ENCODE peak calls at places on chromosomes 16 and 17, in ten cellular contexts. L is cardiac muscle cell, G is lower leg skin, C is Calu3, E is psoas muscle, N is transverse colon, V is IMR-90, D is dorsolateral prefrontal cortex, O is cardiac fibroblast, F is B cell. S is an unnamed sample.

GRCh38 chr17:4249452-4250029 is 14.2 kb downstream of the ANKFY1 start:
- DNase-seq in L (peak; percentile 55), G (no peak), C (peak; percentile 7), E (no peak), N (no peak), V (peak; percentile 38), D (no peak), O (peak; percentile 68), F (peak; percentile 40), S (no peak)

GRCh38 chr16:31461921-31462804 is 2.9 kb downstream of the ARMC5 start:
- DNase-seq in L (no peak), G (no peak), C (no peak), E (no peak), N (no peak), V (no peak), D (no peak), O (no peak), F (peak; percentile 5), S (peak; percentile 77)

GRCh38 chr16:79677799-79678525 is 77.4 kb upstream of the MAF start:
- DNase-seq in L (no peak), G (no peak), C (no peak), E (no peak), N (no peak), V (no peak), D (no peak), O (no peak), F (no peak), S (no peak)

GRCh38 chr16:79685871-79686270 is 85.3 kb upstream of the MAF start:
- DNase-seq in L (no peak), G (no peak), C (no peak), E (no peak), N (no peak), V (no peak), D (no peak), O (no peak), F (no peak), S (no peak)

GRCh38 chr16:65306313-65306712 is 184.4 kb upstream of the CDH11 start:
- DNase-seq in L (no peak), G (no peak), C (no peak), E (no peak), N (no peak), V (no peak), D (no peak), O (no peak), F (no peak), S (no peak)

GRCh38 chr16:79716645-79717323 is 116.2 kb upstream of the MAF start:
- DNase-seq in L (no peak), G (no peak), C (no peak), E (no peak), N (no peak), V (no peak), D (no peak), O (peak; percentile 4), F (no peak), S (no peak)

GRCh38 chr16:53967172-53967571 is 263.2 kb downstream of the FTO start:
- DNase-seq in L (no peak), G (no peak), C (no peak), E (peak; percentile 17), N (no peak), V (no peak), D (peak; percentile 29), O (no peak), F (no peak), S (no peak)

GRCh38 chr16:23833960-23834685 is 1.7 kb upstream of the PRKCB start:
- DNase-seq in L (no peak), G (no peak), C (no peak), E (no peak), N (no peak), V (no peak), D (no peak), O (no peak), F (no peak), S (no peak)

GRCh38 chr17:78763561-78763960 is 18.5 kb downstream of the CYTH1 start:
- DNase-seq in L (no peak), G (no peak), C (no peak), E (no peak), N (no peak), V (peak; percentile 37), D (no peak), O (no peak), F (no peak), S (no peak)

GRCh38 chr17:70343134-70343533 is 173.8 kb downstream of the KCNJ2 start:
- DNase-seq in L (no peak), G (no peak), C (no peak), E (no peak), N (no peak), V (no peak), D (no peak), O (no peak), F (no peak), S (no peak)

GRCh38 chr16:68082596-68083238 is 2.5 kb upstream of the NFATC3 start:
- DNase-seq in L (no peak), G (peak; percentile 74), C (no peak), E (no peak), N (no peak), V (no peak), D (no peak), O (no peak), F (no peak), S (no peak)

GRCh38 chr16:89049484-89050118 is 44.1 kb upstream of the ACSF3 start:
- DNase-seq in L (no peak), G (no peak), C (no peak), E (peak; percentile 13), N (no peak), V (no peak), D (no peak), O (no peak), F (peak; percentile 56), S (no peak)

GRCh38 chr16:80028581-80029380 is 428.2 kb upstream of the MAF start:
- DNase-seq in L (peak; percentile 75), G (no peak), C (no peak), E (no peak), N (no peak), V (no peak), D (no peak), O (no peak), F (no peak), S (no peak)

GRCh38 chr17:37698132-37698615 is 46.7 kb downstream of the HNF1B start:
- DNase-seq in L (no peak), G (no peak), C (peak; percentile 81), E (no peak), N (no peak), V (peak; percentile 79), D (no peak), O (peak; percentile 46), F (no peak), S (no peak)

GRCh38 chr17:2397247-2398171 is 3.4 kb downstream of the MNT start:
- DNase-seq in L (no peak), G (no peak), C (no peak), E (no peak), N (no peak), V (no peak), D (no peak), O (no peak), F (no peak), S (no peak)

GRCh38 chr16:2432286-2432685 is 3.0 kb downstream of the CCNF start:
- DNase-seq in L (no peak), G (no peak), C (no peak), E (no peak), N (no peak), V (no peak), D (no peak), O (no peak), F (no peak), S (no peak)
- TF ChIP-seq CTCF in L (no peak), G (no peak), C (no peak), E (no peak), N (no peak), V (no peak), D (no peak), O (no peak), F (no peak), S (no peak)

DNA sequence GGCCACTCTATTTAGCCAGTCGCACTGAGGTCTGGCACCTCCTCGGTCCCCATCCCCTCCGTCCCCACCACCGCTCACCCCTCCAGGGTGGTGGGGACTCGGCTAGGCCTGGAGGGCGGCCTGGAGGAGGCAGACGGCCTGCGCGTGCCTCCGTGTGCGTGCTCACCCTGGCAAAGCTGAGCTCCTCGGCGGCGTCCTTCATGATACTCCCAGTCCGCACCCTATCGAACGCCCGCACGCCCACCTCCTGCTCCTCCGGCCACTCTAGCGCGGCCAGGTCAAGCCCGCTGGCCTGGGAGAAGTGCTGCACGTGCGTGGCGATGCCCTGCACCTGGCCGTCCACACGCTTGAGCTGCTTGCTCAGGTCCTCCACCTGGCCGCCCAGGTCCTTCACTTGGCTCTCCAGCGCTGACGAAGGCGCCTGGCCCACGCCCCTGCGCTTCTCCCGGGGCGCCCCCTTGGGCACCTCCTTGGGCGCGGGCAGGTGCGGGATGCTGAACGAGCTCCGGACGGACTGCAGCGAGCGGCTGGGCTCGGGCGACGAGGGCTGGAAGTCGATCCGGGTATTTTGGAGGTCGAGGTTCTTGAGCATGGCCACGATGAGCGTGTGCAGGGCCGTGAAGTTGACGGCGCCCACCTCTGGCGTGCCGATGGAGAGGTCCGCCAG is 644 bp downstream of the QRICH2 start:
- DNase-seq in L (no peak), G (no peak), C (no peak), E (no peak), N (no peak), V (no peak), D (no peak), O (no peak), F (peak; percentile 19), S (peak; percentile 82)
- TF ChIP-seq CTCF in L (no peak), G (no peak), C (no peak), E (no peak), N (no peak), V (no peak), D (no peak), O (no peak), F (no peak), S (no peak)

DNA sequence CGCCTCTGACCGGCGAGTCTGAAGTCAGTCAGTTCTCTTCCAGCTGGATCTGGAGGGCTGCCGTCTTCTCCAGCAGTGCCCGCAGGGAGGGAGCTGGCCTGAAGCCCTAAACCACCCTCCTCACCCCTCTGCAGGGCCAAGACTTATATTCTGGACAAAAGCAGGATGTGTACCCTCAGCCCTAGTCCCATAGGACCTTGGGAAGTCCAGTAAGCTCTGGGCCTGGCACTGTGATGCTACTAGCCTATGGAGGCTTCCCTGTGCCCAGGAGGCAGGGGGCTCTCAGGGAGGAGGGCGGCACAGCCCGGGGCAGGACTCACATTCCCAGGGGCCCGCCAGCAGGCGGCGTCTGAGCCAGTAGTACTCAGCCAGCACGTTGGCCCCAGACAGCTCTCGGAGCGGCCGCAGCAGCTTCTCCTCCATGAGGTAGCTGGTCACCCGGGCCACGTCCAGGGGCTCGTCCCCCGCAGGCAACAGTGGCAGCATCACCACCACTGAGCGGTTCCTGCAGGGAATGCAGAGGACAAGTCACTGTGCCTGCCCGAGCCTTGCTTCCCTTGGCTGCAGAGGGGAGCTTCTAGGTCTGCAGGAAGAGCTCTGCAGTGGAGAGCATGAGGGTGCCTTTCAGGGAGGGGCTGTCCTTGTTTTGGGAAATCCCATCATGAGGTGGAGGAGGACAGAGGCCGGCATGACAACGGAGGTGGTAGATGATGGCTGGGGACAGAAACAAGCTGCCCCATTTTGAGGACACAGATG is 41.7 kb downstream of the RMI2 start:
- DNase-seq in L (peak; percentile 69), G (peak; percentile 86), C (no peak), E (peak; percentile 58), N (no peak), V (no peak), D (no peak), O (peak; percentile 29), F (peak; percentile 46), S (no peak)
- TF ChIP-seq CTCF in L (peak; percentile 78), G (no peak), C (no peak), E (peak; percentile 41), N (peak; percentile 9), V (peak; percentile 45), D (no peak), O (peak; percentile 75), F (no peak), S (peak; percentile 48)

GRCh38 chr17:54754560-54754959 is 146.1 kb upstream of the TOM1L1 start:
- DNase-seq in L (no peak), G (no peak), C (no peak), E (no peak), N (no peak), V (no peak), D (no peak), O (no peak), F (no peak), S (no peak)
- TF ChIP-seq CTCF in L (no peak), G (no peak), C (no peak), E (no peak), N (peak; percentile 34), V (no peak), D (no peak), O (no peak), F (no peak), S (no peak)

S was measured in upper lobe of left lung.